ENCODE peak calls at places on chromosome 18, in four cellular contexts. One of them, this sample, is unnamed.

GRCh38 chr18:27298215-27298804 is 113.2 kb upstream of the CHST9 start:
- DNase-seq in right lobe of liver: no peak
- DNase-seq in esophagus squamous epithelium: no peak
- DNase-seq in cardiac muscle cell: no peak
- DNase-seq in this sample: no peak

GRCh38 chr18:12701161-12701560 is 1.4 kb downstream of the CEP76 start:
- DNase-seq in esophagus squamous epithelium: no peak
- DNase-seq in right lobe of liver: no peak
- DNase-seq in cardiac muscle cell: no peak
- DNase-seq in this sample: no peak

GRCh38 chr18:9337875-9338274 is 3.3 kb downstream of the TWSG1 start:
- DNase-seq in esophagus squamous epithelium: no peak
- DNase-seq in cardiac muscle cell: no peak
- DNase-seq in right lobe of liver: no peak
- DNase-seq in this sample: peak; percentile 33

GRCh38 chr18:58176915-58177717 is 133.1 kb downstream of the NEDD4L start:
- DNase-seq in esophagus squamous epithelium: no peak
- DNase-seq in cardiac muscle cell: peak; percentile 92
- DNase-seq in right lobe of liver: no peak
- DNase-seq in this sample: no peak

GRCh38 chr18:45755936-45756335 is 32.0 kb downstream of the SLC14A1 start:
- DNase-seq in right lobe of liver: peak; percentile 51
- DNase-seq in esophagus squamous epithelium: no peak
- DNase-seq in cardiac muscle cell: peak; percentile 75
- DNase-seq in this sample: no peak

GRCh38 chr18:41809652-41810051 is 145.4 kb upstream of the PIK3C3 start:
- DNase-seq in cardiac muscle cell: no peak
- DNase-seq in right lobe of liver: no peak
- DNase-seq in esophagus squamous epithelium: no peak
- DNase-seq in this sample: no peak

GRCh38 chr18:12460874-12461273 is 53.1 kb downstream of the PRELID3A start:
- DNase-seq in cardiac muscle cell: peak; percentile 81
- DNase-seq in esophagus squamous epithelium: no peak
- DNase-seq in right lobe of liver: peak; percentile 54
- DNase-seq in this sample: no peak

GRCh38 chr18:39455300-39455699 is 1889.7 kb upstream of the CELF4 start:
- DNase-seq in esophagus squamous epithelium: no peak
- DNase-seq in right lobe of liver: no peak
- DNase-seq in cardiac muscle cell: peak; percentile 66
- DNase-seq in this sample: no peak

GRCh38 chr18:61628085-61628484 is 264.7 kb downstream of the RNF152 start:
- DNase-seq in cardiac muscle cell: no peak
- DNase-seq in right lobe of liver: no peak
- DNase-seq in esophagus squamous epithelium: no peak
- DNase-seq in this sample: no peak

GRCh38 chr18:22241806-22242440 is 72.5 kb downstream of the GATA6 start:
- DNase-seq in right lobe of liver: no peak
- DNase-seq in esophagus squamous epithelium: no peak
- DNase-seq in cardiac muscle cell: no peak
- DNase-seq in this sample: no peak

GRCh38 chr18:55753643-55754255 is 165.8 kb upstream of the TCF4 start:
- DNase-seq in right lobe of liver: no peak
- DNase-seq in esophagus squamous epithelium: no peak
- DNase-seq in cardiac muscle cell: no peak
- DNase-seq in this sample: no peak

GRCh38 chr18:10946058-10946457 is 203.3 kb downstream of the PIEZO2 start:
- DNase-seq in esophagus squamous epithelium: no peak
- DNase-seq in cardiac muscle cell: no peak
- DNase-seq in right lobe of liver: no peak
- DNase-seq in this sample: no peak

GRCh38 chr18:75945534-75945933 is 518.0 kb upstream of the SMIM21 start:
- DNase-seq in esophagus squamous epithelium: no peak
- DNase-seq in cardiac muscle cell: no peak
- DNase-seq in right lobe of liver: no peak
- DNase-seq in this sample: no peak

GRCh38 chr18:24200899-24201298 is 62.0 kb downstream of the CABYR start:
- DNase-seq in esophagus squamous epithelium: no peak
- DNase-seq in right lobe of liver: no peak
- DNase-seq in cardiac muscle cell: no peak
- DNase-seq in this sample: no peak

GRCh38 chr18:78982186-78982585 is 2.6 kb downstream of the SALL3 start:
- DNase-seq in right lobe of liver: no peak
- DNase-seq in cardiac muscle cell: peak; percentile 39
- DNase-seq in esophagus squamous epithelium: no peak
- DNase-seq in this sample: no peak

GRCh38 chr18:78986018-78986481 is 6.4 kb downstream of the SALL3 start:
- DNase-seq in right lobe of liver: no peak
- DNase-seq in esophagus squamous epithelium: no peak
- DNase-seq in cardiac muscle cell: peak; percentile 51
- DNase-seq in this sample: no peak

GRCh38 chr18:78983530-78983929 is 3.9 kb downstream of the SALL3 start:
- DNase-seq in esophagus squamous epithelium: no peak
- DNase-seq in cardiac muscle cell: no peak
- DNase-seq in right lobe of liver: no peak
- DNase-seq in this sample: no peak

GRCh38 chr18:78981652-78981955 is 2.0 kb downstream of the SALL3 start:
- DNase-seq in right lobe of liver: no peak
- DNase-seq in cardiac muscle cell: no peak
- DNase-seq in esophagus squamous epithelium: no peak
- DNase-seq in this sample: no peak

GRCh38 chr18:78984941-78985784 is 5.5 kb downstream of the SALL3 start:
- DNase-seq in cardiac muscle cell: peak; percentile 51
- DNase-seq in esophagus squamous epithelium: no peak
- DNase-seq in right lobe of liver: no peak
- DNase-seq in this sample: no peak
- TF ChIP-seq CTCF in cardiac muscle cell: peak; percentile 26
- TF ChIP-seq CTCF in esophagus squamous epithelium: no peak
- TF ChIP-seq CTCF in right lobe of liver: peak; percentile 48
- TF ChIP-seq CTCF in this sample: peak; percentile 23

GRCh38 chr18:52000435-52000834 is 339.6 kb upstream of the DCC start:
- DNase-seq in cardiac muscle cell: no peak
- DNase-seq in esophagus squamous epithelium: no peak
- DNase-seq in right lobe of liver: no peak
- DNase-seq in this sample: no peak
- TF ChIP-seq CTCF in cardiac muscle cell: no peak
- TF ChIP-seq CTCF in esophagus squamous epithelium: no peak
- TF ChIP-seq CTCF in right lobe of liver: no peak
- TF ChIP-seq CTCF in this sample: no peak

DNA sequence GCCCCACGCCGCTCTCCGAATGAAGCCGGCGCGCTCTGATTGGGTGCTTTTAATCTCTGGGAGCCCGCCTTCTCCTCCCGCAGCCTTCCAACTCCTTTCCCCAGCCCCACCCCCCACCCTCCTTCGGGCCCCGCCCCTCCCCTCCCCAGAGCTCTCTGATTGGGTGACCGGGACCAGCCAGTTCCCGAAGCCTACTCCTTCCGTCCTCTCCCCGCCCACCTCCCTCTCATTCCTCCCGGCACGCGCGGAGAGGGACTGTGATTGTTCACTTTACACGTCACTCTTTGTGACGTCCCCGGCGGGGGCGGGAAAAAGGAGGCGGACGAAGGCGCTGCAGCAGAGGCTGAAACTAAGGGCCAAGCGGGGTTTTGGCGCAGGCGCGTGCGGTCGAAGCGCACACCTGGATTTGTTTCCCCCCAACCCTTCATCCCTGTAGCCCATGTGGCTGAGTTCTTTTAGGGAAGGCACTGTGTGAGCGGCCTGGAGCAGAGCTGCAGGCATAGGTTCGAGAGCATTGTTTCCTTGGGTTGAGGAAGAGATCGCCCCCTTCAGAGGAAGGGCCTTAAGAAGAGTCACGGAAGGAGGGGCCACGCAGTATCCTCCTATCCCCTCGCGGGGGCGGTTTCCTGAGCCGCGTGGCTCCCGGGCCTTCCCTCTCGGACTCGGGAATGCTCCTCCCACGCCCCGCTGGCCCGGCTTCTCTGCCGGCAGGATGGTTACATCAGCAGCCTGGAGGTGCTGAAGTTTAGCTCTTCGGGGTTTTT is at the start of gene MEX3C:
- DNase-seq in cardiac muscle cell: peak; percentile 100
- DNase-seq in right lobe of liver: peak; percentile 100
- DNase-seq in esophagus squamous epithelium: peak; percentile 96
- DNase-seq in this sample: peak; percentile 95
- TF ChIP-seq CTCF in cardiac muscle cell: peak; percentile 34
- TF ChIP-seq CTCF in right lobe of liver: peak; percentile 48
- TF ChIP-seq CTCF in esophagus squamous epithelium: peak; percentile 41
- TF ChIP-seq CTCF in this sample: no peak

DNA sequence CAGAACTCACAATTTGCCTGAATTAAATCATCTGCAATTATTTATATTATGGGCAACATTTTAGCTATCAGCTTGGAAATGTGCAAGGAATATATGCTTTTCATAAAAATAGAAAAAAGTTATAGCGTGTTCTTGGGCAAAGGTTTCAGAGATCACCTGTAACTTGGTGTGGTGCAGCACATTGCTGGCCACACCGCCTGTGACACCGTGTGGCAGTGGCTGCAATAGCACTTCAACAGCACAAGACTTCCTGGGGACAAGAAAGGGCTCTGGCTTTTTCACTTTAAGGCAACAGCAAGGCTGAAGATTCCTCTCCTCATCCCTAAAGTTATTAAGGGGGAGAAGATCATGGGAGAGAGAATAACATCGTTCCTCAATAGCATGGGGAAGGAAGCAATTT is 14.8 kb upstream of the SERPINB3 start:
- DNase-seq in esophagus squamous epithelium: no peak
- DNase-seq in cardiac muscle cell: no peak
- DNase-seq in right lobe of liver: peak; percentile 49
- DNase-seq in this sample: no peak
- TF ChIP-seq CTCF in esophagus squamous epithelium: peak; percentile 58
- TF ChIP-seq CTCF in cardiac muscle cell: no peak
- TF ChIP-seq CTCF in right lobe of liver: peak; percentile 39
- TF ChIP-seq CTCF in this sample: peak; percentile 28

GRCh38 chr18:66993492-66993891 is 389.6 kb upstream of the CDH19 start:
- DNase-seq in cardiac muscle cell: no peak
- DNase-seq in esophagus squamous epithelium: no peak
- DNase-seq in right lobe of liver: no peak
- DNase-seq in this sample: no peak

GRCh38 chr18:66995270-66995669 is 391.4 kb upstream of the CDH19 start:
- DNase-seq in right lobe of liver: no peak
- DNase-seq in cardiac muscle cell: no peak
- DNase-seq in esophagus squamous epithelium: no peak
- DNase-seq in this sample: no peak

GRCh38 chr18:66994790-66995189 is 390.9 kb upstream of the CDH19 start:
- DNase-seq in esophagus squamous epithelium: no peak
- DNase-seq in cardiac muscle cell: no peak
- DNase-seq in right lobe of liver: no peak
- DNase-seq in this sample: no peak

GRCh38 chr18:66990909-66991308 is 387.0 kb upstream of the CDH19 start:
- DNase-seq in esophagus squamous epithelium: no peak
- DNase-seq in right lobe of liver: no peak
- DNase-seq in cardiac muscle cell: no peak
- DNase-seq in this sample: no peak
- TF ChIP-seq CTCF in esophagus squamous epithelium: no peak
- TF ChIP-seq CTCF in right lobe of liver: no peak
- TF ChIP-seq CTCF in cardiac muscle cell: no peak
- TF ChIP-seq CTCF in this sample: no peak

GRCh38 chr18:32576296-32576916 is 105.7 kb upstream of the GAREM1 start:
- DNase-seq in cardiac muscle cell: peak; percentile 39
- DNase-seq in right lobe of liver: no peak
- DNase-seq in esophagus squamous epithelium: no peak
- DNase-seq in this sample: no peak
- TF ChIP-seq CTCF in cardiac muscle cell: peak; percentile 56
- TF ChIP-seq CTCF in right lobe of liver: peak; percentile 24
- TF ChIP-seq CTCF in esophagus squamous epithelium: no peak
- TF ChIP-seq CTCF in this sample: no peak

GRCh38 chr18:5600376-5601071 is 56.7 kb upstream of the EPB41L3 start:
- DNase-seq in esophagus squamous epithelium: no peak
- DNase-seq in cardiac muscle cell: peak; percentile 58
- DNase-seq in right lobe of liver: no peak
- DNase-seq in this sample: no peak
- TF ChIP-seq CTCF in esophagus squamous epithelium: peak; percentile 5
- TF ChIP-seq CTCF in cardiac muscle cell: peak; percentile 53
- TF ChIP-seq CTCF in right lobe of liver: peak; percentile 34
- TF ChIP-seq CTCF in this sample: no peak

GRCh38 chr18:7757175-7757574 is 190.1 kb downstream of the PTPRM start:
- DNase-seq in right lobe of liver: no peak
- DNase-seq in cardiac muscle cell: no peak
- DNase-seq in esophagus squamous epithelium: no peak
- DNase-seq in this sample: no peak

GRCh38 chr18:7754725-7755181 is 187.6 kb downstream of the PTPRM start:
- DNase-seq in right lobe of liver: peak; percentile 66
- DNase-seq in esophagus squamous epithelium: no peak
- DNase-seq in cardiac muscle cell: peak; percentile 32
- DNase-seq in this sample: no peak

GRCh38 chr18:7758764-7759163 is 191.6 kb downstream of the PTPRM start:
- DNase-seq in esophagus squamous epithelium: no peak
- DNase-seq in cardiac muscle cell: no peak
- DNase-seq in right lobe of liver: no peak
- DNase-seq in this sample: no peak

GRCh38 chr18:7754258-7754657 is 187.1 kb downstream of the PTPRM start:
- DNase-seq in cardiac muscle cell: no peak
- DNase-seq in right lobe of liver: no peak
- DNase-seq in esophagus squamous epithelium: no peak
- DNase-seq in this sample: no peak

GRCh38 chr18:7755753-7756475 is 188.8 kb downstream of the PTPRM start:
- DNase-seq in esophagus squamous epithelium: no peak
- DNase-seq in right lobe of liver: no peak
- DNase-seq in cardiac muscle cell: peak; percentile 75
- DNase-seq in this sample: no peak
- TF ChIP-seq CTCF in esophagus squamous epithelium: peak; percentile 31
- TF ChIP-seq CTCF in right lobe of liver: peak; percentile 29
- TF ChIP-seq CTCF in cardiac muscle cell: peak; percentile 60
- TF ChIP-seq CTCF in this sample: no peak

DNA sequence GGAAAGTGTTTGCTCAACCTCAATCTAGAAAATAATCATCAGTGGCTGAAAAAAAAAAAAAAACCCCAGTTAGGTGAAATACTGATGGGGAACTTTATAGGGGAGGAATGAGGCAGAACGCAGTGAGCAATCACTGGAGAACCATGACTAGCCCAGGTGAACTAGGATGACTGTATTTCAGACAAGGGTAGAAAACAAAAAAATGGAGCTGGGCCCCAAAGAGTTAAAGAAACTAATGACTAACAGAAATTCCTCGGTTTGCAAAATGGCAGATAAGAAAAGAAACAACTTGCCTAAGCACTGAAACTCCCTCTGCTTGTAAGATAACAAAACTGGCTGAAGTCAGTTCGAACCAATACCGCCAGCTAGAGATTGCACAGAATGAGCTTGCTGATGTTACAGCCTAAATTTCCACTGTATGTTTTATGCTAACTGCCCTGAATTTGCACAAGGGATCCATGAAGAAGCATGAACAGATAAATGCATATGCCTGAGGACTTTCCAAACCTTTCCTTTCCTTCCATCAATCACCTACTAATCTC is 245.9 kb downstream of the METTL4 start:
- DNase-seq in esophagus squamous epithelium: no peak
- DNase-seq in cardiac muscle cell: peak; percentile 92
- DNase-seq in right lobe of liver: no peak
- DNase-seq in this sample: no peak
- TF ChIP-seq CTCF in esophagus squamous epithelium: no peak
- TF ChIP-seq CTCF in cardiac muscle cell: no peak
- TF ChIP-seq CTCF in right lobe of liver: no peak
- TF ChIP-seq CTCF in this sample: no peak

This sample was measured in GM13976.